ENCODE peak calls at places on chromosome 6, in six cellular contexts. G, D, Q, C, J and F are unnamed samples.

GRCh38 chr6:42864602-42865001 is 14.8 kb upstream of the RPL7L1 start:
- DNase-seq in Q (no peak), C (no peak), J (no peak), D (no peak), G (no peak), F (no peak)

GRCh38 chr6:39934060-39934757 is at the start of gene MOCS1:
- DNase-seq in C (peak), J (peak), Q (peak), D (peak), G (no peak), F (no peak)

GRCh38 chr6:75128881-75129570 is 76.8 kb downstream of the COL12A1 start:
- DNase-seq in C (no peak), Q (no peak), J (no peak), D (no peak), G (peak), F (no peak)

GRCh38 chr6:46993846-46994245 is 48.3 kb downstream of the ADGRF1 start:
- DNase-seq in J (no peak), Q (peak), G (peak), C (peak), D (peak), F (peak)

GRCh38 chr6:17907467-17908229 is 79.8 kb downstream of the KIF13A start:
- DNase-seq in D (peak), J (no peak), C (peak), G (peak), Q (peak), F (peak)

GRCh38 chr6:25103603-25104002 is 167.8 kb upstream of the RIPOR2 start:
- DNase-seq in J (no peak), G (no peak), Q (no peak), C (no peak), D (no peak), F (peak)

GRCh38 chr6:88860310-88860709 is 103.1 kb downstream of the RNGTT start:
- DNase-seq in Q (no peak), G (no peak), D (no peak), J (no peak), C (no peak), F (no peak)

GRCh38 chr6:14582731-14583130 is 465.2 kb downstream of the CD83 start:
- DNase-seq in G (no peak), Q (no peak), C (no peak), J (no peak), D (no peak), F (no peak)

GRCh38 chr6:2245954-2246863 is 804 bp upstream of the GMDS start:
- DNase-seq in Q (peak), D (peak), C (peak), G (no peak), J (peak), F (no peak)

GRCh38 chr6:2242311-2242710 is 3.1 kb downstream of the GMDS start:
- DNase-seq in C (no peak), J (no peak), G (no peak), Q (no peak), D (no peak), F (no peak)

GRCh38 chr6:2247664-2248063 is 2.3 kb upstream of the GMDS start:
- DNase-seq in Q (no peak), C (no peak), D (no peak), J (no peak), G (no peak), F (no peak)

GRCh38 chr6:2245103-2245953 is at the start of gene GMDS:
- DNase-seq in G (peak), D (peak), J (peak), C (peak), Q (peak), F (no peak)

DNA sequence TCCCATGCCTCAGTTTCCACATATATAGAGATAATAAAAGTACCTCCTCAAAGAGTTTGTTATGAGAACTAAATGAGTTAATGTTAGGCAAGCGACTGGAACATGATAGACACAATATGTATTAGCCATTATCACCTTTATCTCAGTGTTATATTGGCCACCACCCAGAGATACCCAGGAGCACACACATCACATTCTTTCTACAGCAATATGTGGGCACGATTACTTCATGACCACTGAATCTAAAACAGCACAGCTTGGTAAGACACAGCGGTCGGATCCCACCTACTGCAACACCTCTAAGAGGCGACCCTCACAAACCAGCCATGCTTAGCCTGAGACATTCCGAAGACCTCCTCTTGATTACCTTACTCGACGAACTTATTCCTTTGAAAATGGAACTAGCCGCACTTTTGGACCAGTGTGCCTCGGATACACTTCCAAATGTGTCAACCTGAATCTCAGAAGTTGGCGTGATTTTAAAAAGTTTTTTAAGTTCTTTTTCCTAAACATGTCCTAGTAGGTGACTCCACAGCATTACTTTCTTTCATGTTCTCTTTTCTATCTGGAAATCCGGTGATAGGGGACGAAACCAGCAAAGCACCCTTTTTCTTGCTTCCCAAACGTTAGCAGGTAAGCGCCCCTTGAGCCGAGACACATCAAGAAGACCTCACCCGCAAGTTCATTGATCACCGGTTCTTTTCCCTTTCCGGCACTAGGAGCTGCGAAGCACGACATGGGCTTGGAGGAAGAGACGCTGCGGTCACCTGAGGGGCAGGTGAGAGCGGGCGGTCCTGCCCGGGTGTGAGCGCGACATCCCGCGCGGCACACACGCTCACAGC is 923 bp downstream of the GMDS start:
- DNase-seq in Q (peak), D (peak), G (no peak), J (no peak), C (no peak), F (no peak)
- H3K4me3 ChIP-seq in Q (peak), D (peak), G (peak), J (peak), C (peak), F (peak)

GRCh38 chr6:7701212-7701834 is 24.6 kb upstream of the BMP6 start:
- DNase-seq in C (no peak), G (no peak), J (no peak), Q (no peak), D (no peak), F (no peak)

GRCh38 chr6:7697432-7697819 is 28.5 kb upstream of the BMP6 start:
- DNase-seq in Q (peak), C (no peak), G (no peak), J (no peak), D (no peak), F (no peak)

GRCh38 chr6:7696061-7696460 is 29.8 kb upstream of the BMP6 start:
- DNase-seq in D (no peak), J (no peak), G (no peak), Q (no peak), C (no peak), F (no peak)

GRCh38 chr6:7693827-7694226 is 32.1 kb upstream of the BMP6 start:
- DNase-seq in G (no peak), J (no peak), C (no peak), Q (no peak), D (no peak), F (no peak)

GRCh38 chr6:7697820-7698623 is 27.9 kb upstream of the BMP6 start:
- DNase-seq in J (no peak), G (peak), D (peak), C (peak), Q (peak), F (peak)
- H3K4me3 ChIP-seq in J (no peak), G (peak), D (no peak), C (peak), Q (no peak), F (no peak)

DNA sequence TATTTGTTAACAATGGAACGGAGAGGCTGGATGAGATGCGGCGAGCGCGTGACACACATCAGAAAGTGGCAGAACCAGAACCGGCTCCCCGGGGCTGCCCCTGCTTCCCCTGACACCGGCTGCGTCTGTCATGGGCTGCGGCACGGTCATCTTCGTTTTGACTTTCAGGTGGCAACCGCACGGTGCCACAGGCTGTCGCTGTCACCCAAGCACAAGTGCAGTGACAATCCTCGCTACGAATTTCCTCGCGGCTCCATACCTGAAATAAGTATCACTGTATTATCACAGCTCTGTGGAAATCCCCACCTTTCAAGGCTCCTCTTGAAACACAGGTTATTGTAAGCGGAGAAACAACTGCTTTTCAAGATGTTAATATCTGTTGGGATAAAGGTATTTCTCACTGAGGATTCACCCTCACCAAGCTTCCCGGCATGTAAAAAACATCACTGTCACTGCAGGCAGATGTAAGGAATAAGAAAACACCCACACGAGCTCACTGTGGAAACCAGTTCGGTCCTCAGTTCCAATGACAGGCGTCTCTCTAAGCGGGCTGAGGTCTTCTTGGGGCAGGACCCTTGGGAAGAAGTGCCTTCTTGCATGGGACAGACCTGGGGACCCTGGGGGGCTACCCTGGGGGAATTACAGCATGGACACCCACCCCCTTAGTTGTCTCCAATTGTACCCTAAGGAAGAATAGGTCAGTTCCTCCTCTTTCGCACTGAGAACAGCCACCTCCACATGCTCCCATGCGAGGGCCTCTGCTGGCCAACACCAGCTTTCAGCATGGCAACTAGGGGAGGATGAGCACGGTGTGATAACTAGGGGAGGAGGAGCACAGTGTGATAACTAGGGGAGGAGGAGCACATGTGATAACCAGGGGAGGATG is 86.3 kb downstream of the DACT2 start:
- DNase-seq in J (no peak), D (peak), G (no peak), Q (no peak), C (no peak), F (no peak)
- H3K4me3 ChIP-seq in J (no peak), D (no peak), G (no peak), Q (no peak), C (no peak), F (no peak)

DNA sequence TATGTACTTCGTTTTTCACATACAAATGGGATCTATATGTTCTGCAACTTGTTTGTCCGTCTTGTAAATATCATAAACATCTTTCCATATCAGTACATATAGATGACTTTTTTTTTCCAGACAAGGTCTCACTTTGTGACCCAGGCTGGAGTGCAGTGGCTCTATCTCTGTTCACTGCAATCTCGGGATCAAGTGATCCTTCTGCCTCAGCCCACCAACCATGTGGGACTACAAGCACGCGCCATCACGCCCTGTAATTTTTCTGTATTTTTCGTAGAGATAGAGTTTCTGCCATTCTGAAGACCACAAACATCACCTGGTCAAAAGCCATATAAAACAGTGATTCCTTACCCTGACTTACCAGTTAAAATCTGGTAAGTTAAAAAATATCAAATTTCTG is 37.7 kb upstream of the SYNCRIP start:
- DNase-seq in Q (no peak), C (no peak), G (no peak), D (no peak), J (no peak), F (no peak)
- H3K4me3 ChIP-seq in Q (no peak), C (peak), G (no peak), D (no peak), J (no peak), F (peak)

GRCh38 chr6:85116475-85116874 is 333.4 kb upstream of the NT5E start:
- DNase-seq in D (no peak), G (no peak), C (no peak), J (no peak), Q (no peak), F (no peak)

GRCh38 chr6:85112540-85112939 is 337.3 kb upstream of the NT5E start:
- DNase-seq in G (no peak), C (no peak), J (no peak), Q (no peak), D (no peak), F (no peak)

GRCh38 chr6:85114583-85114939 is 335.3 kb upstream of the NT5E start:
- DNase-seq in G (no peak), Q (no peak), J (no peak), D (no peak), C (no peak), F (no peak)

GRCh38 chr6:85115876-85116275 is 334.0 kb upstream of the NT5E start:
- DNase-seq in D (no peak), G (no peak), C (no peak), Q (no peak), J (no peak), F (no peak)

GRCh38 chr6:85113934-85114582 is 335.8 kb upstream of the NT5E start:
- DNase-seq in Q (peak), D (no peak), J (no peak), C (no peak), G (no peak), F (no peak)
- H3K4me3 ChIP-seq in Q (peak), D (no peak), J (no peak), C (no peak), G (no peak), F (no peak)

DNA sequence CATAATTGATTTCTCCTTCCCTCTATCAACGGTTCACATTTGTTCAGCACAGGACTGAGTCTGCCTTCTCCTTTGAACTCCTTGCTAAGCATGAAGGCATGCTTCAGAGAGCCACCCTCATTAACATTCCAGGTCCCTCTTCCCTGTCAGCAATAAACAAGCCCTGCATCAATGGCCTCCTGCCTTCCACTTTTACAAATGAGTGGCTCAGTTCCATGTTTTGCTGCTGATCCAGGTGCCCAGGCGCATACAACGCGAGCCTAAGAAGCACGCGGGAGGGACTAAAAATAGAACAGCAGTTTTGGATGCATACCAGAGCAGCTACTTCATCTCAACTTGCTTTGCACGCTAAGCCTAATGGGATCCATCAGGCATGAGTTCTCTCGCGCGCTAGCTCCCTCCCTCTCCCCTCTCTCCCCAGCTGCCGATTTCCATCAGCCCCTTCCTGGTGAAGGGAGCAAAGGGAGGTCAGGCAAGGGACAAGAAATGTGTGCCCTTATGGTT is 53.4 kb downstream of the TRAF3IP2 start:
- DNase-seq in G (peak), J (no peak), Q (peak), C (peak), D (peak), F (peak)
- H3K4me3 ChIP-seq in G (no peak), J (no peak), Q (no peak), C (no peak), D (no peak), F (no peak)

DNA sequence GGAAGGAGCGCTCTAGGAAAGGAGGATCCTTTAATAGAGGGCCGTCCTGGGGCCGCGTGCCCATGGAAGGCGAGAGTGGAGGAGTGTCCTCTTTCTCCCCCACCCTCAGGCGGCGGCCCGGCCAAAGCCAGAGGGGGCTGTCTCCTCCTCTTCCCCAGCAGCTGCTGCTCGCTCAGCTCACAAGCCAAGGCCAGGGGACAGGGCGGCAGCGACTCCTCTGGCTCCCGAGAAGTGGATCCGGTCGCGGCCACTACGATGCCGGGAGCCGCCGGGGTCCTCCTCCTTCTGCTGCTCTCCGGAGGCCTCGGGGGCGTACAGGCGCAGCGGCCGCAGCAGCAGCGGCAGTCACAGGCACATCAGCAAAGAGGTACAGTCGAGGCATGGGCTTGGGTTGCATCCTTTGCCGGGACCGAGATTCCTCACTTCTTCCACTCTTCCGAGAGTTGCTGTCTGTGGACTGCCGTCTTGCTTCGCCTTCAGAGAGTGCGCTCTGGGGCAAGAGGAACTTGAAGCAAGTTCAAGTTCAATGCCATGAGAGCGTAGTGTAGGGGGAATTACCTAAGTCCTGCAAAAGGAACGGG is at the start of gene LAMA2:
- DNase-seq in C (peak), Q (peak), G (peak), D (peak), J (no peak), F (no peak)
- H3K4me3 ChIP-seq in C (peak), Q (peak), G (peak), D (peak), J (no peak), F (peak)

GRCh38 chr6:16199792-16200191 is 38.6 kb upstream of the GMPR start:
- DNase-seq in J (no peak), G (no peak), C (no peak), D (no peak), Q (no peak), F (no peak)
- H3K4me3 ChIP-seq in J (no peak), G (no peak), C (no peak), D (no peak), Q (no peak), F (no peak)

GRCh38 chr6:128455959-128456358 is 64.4 kb downstream of the PTPRK start:
- DNase-seq in D (no peak), Q (no peak), J (no peak), C (peak), G (no peak), F (no peak)

GRCh38 chr6:128456510-128457244 is 63.7 kb downstream of the PTPRK start:
- DNase-seq in C (no peak), Q (no peak), D (no peak), G (no peak), J (no peak), F (no peak)

DNA sequence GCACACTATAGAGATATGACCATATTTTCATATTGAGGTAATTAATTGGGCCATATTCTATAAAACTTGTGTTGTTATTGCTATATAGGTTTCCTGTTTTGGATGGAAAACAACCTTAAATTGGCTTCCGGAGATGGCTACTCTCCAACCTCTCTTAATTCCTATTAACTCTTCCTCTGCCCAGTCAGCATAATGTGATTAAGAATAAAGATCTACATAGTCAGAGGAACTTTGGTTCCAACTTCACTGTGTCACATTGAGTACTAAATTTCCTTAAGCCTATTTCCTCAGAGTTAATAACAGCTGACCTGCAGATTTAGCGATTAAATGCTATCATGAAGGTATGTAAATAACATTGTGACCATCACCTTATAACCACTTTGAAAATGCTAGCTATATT is 67.7 kb downstream of the PTPRK start:
- DNase-seq in Q (no peak), D (no peak), J (no peak), G (no peak), C (no peak), F (no peak)
- H3K4me3 ChIP-seq in Q (no peak), D (no peak), J (no peak), G (no peak), C (no peak), F (no peak)